ENCODE peak calls at places on chromosome 9, in seven cellular contexts. Z, C, I, E, X, Y and K are unnamed samples.

GRCh38 chr9:118578467-118578866 is 790.8 kb downstream of the BRINP1 start:
- DNase-seq in X (peak), Z (peak), I (no peak), C (no peak), Y (no peak), E (no peak), K (peak)

GRCh38 chr9:127528407-127529251 is 77.3 kb downstream of the LRSAM1 start:
- DNase-seq in C (no peak), I (no peak), Z (no peak), Y (no peak), E (no peak), X (no peak), K (no peak)

GRCh38 chr9:133396952-133397351 is 20.8 kb downstream of the STKLD1 start:
- DNase-seq in C (no peak), I (no peak), E (no peak), X (no peak), Z (peak), Y (no peak), K (peak)

GRCh38 chr9:78118742-78119473 is 87.3 kb upstream of the GNAQ start:
- DNase-seq in X (no peak), C (no peak), Y (no peak), I (peak), E (no peak), Z (peak), K (peak)

GRCh38 chr9:33437898-33438297 is 9.5 kb downstream of the AQP3 start:
- DNase-seq in I (no peak), X (no peak), E (no peak), Z (no peak), Y (no peak), C (no peak), K (no peak)

GRCh38 chr9:91359734-91360470 is 1.8 kb downstream of the AUH start:
- DNase-seq in Y (no peak), E (no peak), X (peak), Z (peak), C (no peak), I (no peak), K (no peak)

GRCh38 chr9:71725590-71726338 is 42.5 kb downstream of the CEMIP2 start:
- DNase-seq in X (peak), I (no peak), Z (peak), C (no peak), E (no peak), Y (peak), K (peak)

GRCh38 chr9:131516274-131516565 is 13.5 kb downstream of the POMT1 start:
- DNase-seq in X (no peak), C (no peak), Y (no peak), Z (no peak), I (no peak), E (no peak), K (no peak)

GRCh38 chr9:134679616-134680392 is 38.2 kb downstream of the COL5A1 start:
- DNase-seq in Z (no peak), I (no peak), C (no peak), E (no peak), Y (no peak), X (no peak), K (no peak)

GRCh38 chr9:123473226-123473625 is 117.2 kb downstream of the CRB2 start:
- DNase-seq in Z (peak), E (no peak), X (no peak), I (no peak), C (no peak), Y (peak), K (no peak)

GRCh38 chr9:137299938-137300337 is 2.1 kb downstream of the NRARP start:
- DNase-seq in X (no peak), I (no peak), E (no peak), C (no peak), Y (no peak), Z (no peak), K (no peak)

GRCh38 chr9:92964607-92964975 is 17.3 kb downstream of the FGD3 start:
- DNase-seq in Z (no peak), C (no peak), Y (no peak), E (no peak), I (no peak), X (no peak), K (no peak)

GRCh38 chr9:35553670-35554543 is 51.2 kb upstream of the TESK1 start:
- DNase-seq in Y (peak), I (peak), E (no peak), X (peak), C (no peak), Z (peak), K (peak)

GRCh38 chr9:35844628-35845301 is 15.7 kb downstream of the TMEM8B start:
- DNase-seq in Y (peak), E (no peak), I (peak), C (no peak), X (peak), Z (peak), K (peak)

GRCh38 chr9:83299556-83299955 is 236.6 kb upstream of the RASEF start:
- DNase-seq in I (no peak), E (no peak), C (no peak), Y (no peak), X (peak), Z (peak), K (peak)

GRCh38 chr9:15416880-15417279 is 5.8 kb upstream of the SNAPC3 start:
- DNase-seq in X (no peak), C (peak), Y (peak), I (peak), Z (peak), E (no peak), K (peak)

GRCh38 chr9:127105805-127106492 is 16.5 kb downstream of the ANGPTL2 start:
- DNase-seq in C (no peak), E (no peak), X (no peak), Z (no peak), Y (no peak), I (no peak), K (no peak)

GRCh38 chr9:75085640-75086039 is 2.3 kb downstream of the NMRK1 start:
- DNase-seq in I (no peak), E (no peak), X (no peak), Y (no peak), Z (no peak), C (no peak), K (no peak)